ENCODE peak calls at places on chromosomes 6 and 20, in ten cellular contexts. G is GM12891, X is testis, O is transverse colon, I is breast epithelium, B is tibial nerve, R is A549, M is HepG2, U is stomach, S is HCT116. C is an unnamed sample.

GRCh38 chr6:6556738-6557503 is 31.6 kb upstream of the LY86 start:
- DNase-seq in G (no peak), X (peak), O (peak), I (no peak), B (no peak), R (peak), M (peak), U (peak), S (peak), C (peak)

GRCh38 chr6:20203561-20204528 is 8.4 kb downstream of the MBOAT1 start:
- DNase-seq in G (no peak), X (no peak), O (no peak), I (no peak), B (no peak), R (no peak), M (no peak), U (no peak), S (no peak), C (no peak)

GRCh38 chr20:57048027-57048869 is 218.2 kb downstream of the BMP7 start:
- DNase-seq in G (peak), X (peak), O (peak), I (no peak), B (no peak), R (peak), M (peak), U (no peak), S (no peak), C (peak)

GRCh38 chr6:150600302-150601017 is 775 bp downstream of the PLEKHG1 start:
- DNase-seq in G (peak), X (peak), O (peak), I (peak), B (peak), R (peak), M (peak), U (peak), S (peak), C (peak)

GRCh38 chr6:16712250-16712930 is 48.9 kb downstream of the ATXN1 start:
- DNase-seq in G (no peak), X (no peak), O (no peak), I (no peak), B (no peak), R (no peak), M (no peak), U (no peak), S (no peak), C (no peak)

GRCh38 chr20:18224968-18225568 is 63.3 kb upstream of the ZNF133 start:
- DNase-seq in G (no peak), X (peak), O (no peak), I (no peak), B (peak), R (peak), M (peak), U (peak), S (peak), C (peak)

GRCh38 chr6:46254331-46254730 is 83.6 kb upstream of the ENPP5 start:
- DNase-seq in G (no peak), X (no peak), O (no peak), I (no peak), B (no peak), R (no peak), M (no peak), U (no peak), S (no peak), C (no peak)

GRCh38 chr6:30883743-30884520 is at the start of gene DDR1:
- DNase-seq in G (peak), X (peak), O (peak), I (peak), B (peak), R (peak), M (peak), U (peak), S (no peak), C (peak)

GRCh38 chr6:127146935-127147334 is 28.5 kb downstream of the RSPO3 start:
- DNase-seq in G (no peak), X (no peak), O (no peak), I (no peak), B (no peak), R (peak), M (no peak), U (no peak), S (no peak), C (no peak)

GRCh38 chr6:34600101-34600500 is 44.0 kb upstream of the SPDEF start:
- DNase-seq in G (no peak), X (peak), O (no peak), I (no peak), B (no peak), R (no peak), M (no peak), U (no peak), S (no peak), C (no peak)

GRCh38 chr6:119633461-119633860 is 283.9 kb upstream of the MAN1A1 start:
- DNase-seq in G (no peak), X (no peak), O (no peak), I (no peak), B (no peak), R (no peak), M (no peak), U (no peak), S (no peak), C (no peak)

GRCh38 chr6:90790696-90791095 is 203.8 kb upstream of the MAP3K7 start:
- DNase-seq in G (no peak), X (no peak), O (no peak), I (no peak), B (no peak), R (no peak), M (no peak), U (no peak), S (no peak), C (peak)

GRCh38 chr6:107819976-107820551 is 4.0 kb downstream of the SCML4 start:
- DNase-seq in G (no peak), X (no peak), O (peak), I (no peak), B (no peak), R (no peak), M (no peak), U (no peak), S (no peak), C (no peak)

GRCh38 chr20:62642666-62643520 is 590 bp downstream of the SLCO4A1 start:
- DNase-seq in G (peak), X (peak), O (peak), I (no peak), B (no peak), R (peak), M (no peak), U (peak), S (no peak), C (no peak)

GRCh38 chr6:15073344-15073789 is 172.5 kb upstream of the JARID2 start:
- DNase-seq in G (no peak), X (no peak), O (no peak), I (no peak), B (no peak), R (no peak), M (no peak), U (no peak), S (no peak), C (peak)

GRCh38 chr6:28609672-28610071 is 84.0 kb downstream of the GPX5 start:
- DNase-seq in G (no peak), X (no peak), O (no peak), I (no peak), B (no peak), R (no peak), M (no peak), U (no peak), S (no peak), C (no peak)

GRCh38 chr6:28603920-28604319 is 78.2 kb downstream of the GPX5 start:
- DNase-seq in G (no peak), X (no peak), O (no peak), I (no peak), B (no peak), R (no peak), M (no peak), U (no peak), S (no peak), C (no peak)

GRCh38 chr6:28607990-28608389 is 82.3 kb downstream of the GPX5 start:
- DNase-seq in G (no peak), X (peak), O (no peak), I (no peak), B (no peak), R (no peak), M (no peak), U (no peak), S (no peak), C (no peak)

DNA sequence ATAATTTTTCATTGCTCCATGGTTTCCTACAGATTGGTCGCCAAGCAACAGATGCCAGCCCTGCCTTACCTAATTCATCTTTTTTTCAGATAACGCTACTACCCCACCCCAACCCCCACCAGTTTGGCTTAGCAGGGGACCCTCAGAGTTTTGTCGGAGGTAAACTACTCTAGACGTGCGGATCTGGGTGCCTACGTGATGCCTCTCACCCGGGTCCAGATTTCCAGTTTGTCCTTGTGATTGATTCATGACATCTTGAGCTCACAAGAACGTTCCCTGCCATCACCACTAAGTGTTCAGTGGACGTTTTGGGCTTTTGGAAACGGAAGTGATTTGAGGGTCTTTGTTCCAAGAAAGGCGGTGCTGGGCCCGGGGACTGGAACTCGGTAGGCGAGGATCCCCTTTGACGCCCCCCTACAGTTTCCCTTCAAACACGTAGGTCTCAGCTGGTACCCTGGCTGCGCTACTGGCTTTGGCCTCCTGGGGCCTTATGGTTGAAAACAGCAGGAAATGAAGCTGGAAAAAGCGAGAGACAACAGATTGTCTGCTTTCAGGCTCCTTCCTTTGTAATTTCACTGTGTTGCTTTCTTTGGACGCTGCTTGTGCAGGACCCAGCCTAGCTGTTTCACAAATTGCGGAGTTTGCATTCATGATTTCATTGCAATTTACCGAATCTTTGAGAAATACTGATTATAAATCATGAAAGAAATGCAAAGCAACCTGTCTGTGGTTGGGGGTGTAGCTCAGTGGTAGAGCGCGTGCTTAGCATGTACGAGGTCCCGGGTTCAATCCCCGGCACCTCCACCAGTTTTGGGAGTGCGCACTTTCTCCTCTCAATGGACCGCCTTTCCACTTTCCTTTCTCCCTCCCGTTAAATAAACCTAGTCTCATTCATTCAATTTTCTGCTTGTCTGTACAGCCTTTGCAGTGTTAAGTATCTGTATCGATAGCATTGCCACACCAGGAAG is 81.0 kb downstream of the GPX5 start:
- DNase-seq in G (peak), X (peak), O (no peak), I (no peak), B (no peak), R (peak), M (peak), U (no peak), S (peak), C (peak)
- TF ChIP-seq POLR2A in G (no peak), X (no peak), O (no peak), I (no peak), B (no peak), R (no peak), M (no peak), U (no peak), S (no peak), C (no peak)

GRCh38 chr6:122399348-122400120 is at the start of gene HSF2:
- DNase-seq in G (peak), X (peak), O (peak), I (peak), B (peak), R (peak), M (peak), U (peak), S (peak), C (peak)
- TF ChIP-seq POLR2A in G (peak), X (no peak), O (peak), I (no peak), B (peak), R (peak), M (peak), U (no peak), S (no peak), C (peak)

DNA sequence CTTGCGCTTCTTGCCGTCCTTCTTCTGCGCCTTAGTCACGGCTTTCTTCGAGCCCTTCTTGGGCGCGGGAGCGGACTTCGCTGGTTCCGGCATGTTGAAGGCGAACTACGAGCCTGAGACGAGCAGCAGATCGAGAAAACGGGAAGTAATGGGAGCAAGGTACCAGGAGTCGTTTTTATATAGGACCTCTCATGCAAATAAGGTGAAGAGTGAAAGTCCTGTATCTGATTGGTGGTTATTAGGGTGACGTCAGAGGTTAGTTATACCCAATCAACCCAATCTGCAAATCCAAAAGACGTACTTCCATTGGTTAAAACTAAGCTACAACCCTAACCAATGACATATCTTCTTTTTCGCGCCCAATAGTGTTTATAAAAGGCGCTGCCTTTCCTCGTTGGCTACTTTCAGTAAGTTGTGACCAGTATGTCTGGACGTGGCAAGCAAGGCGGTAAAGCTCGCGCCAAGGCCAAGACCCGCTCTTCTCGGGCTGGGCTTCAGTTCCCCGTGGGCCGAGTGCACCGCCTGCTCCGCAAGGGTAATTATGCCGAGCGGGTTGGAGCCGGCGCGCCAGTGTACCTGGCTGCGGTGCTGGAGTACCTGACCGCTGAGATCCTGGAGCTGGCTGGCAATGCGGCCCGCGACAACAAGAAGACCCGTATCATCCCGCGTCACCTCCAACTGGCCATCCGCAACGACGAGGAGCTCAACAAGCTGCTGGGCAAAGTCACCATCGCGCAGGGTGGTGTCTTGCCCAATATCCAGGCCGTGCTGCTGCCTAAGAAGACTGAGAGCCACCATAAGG is 100.6 kb upstream of the PRSS16 start:
- DNase-seq in G (no peak), X (peak), O (peak), I (peak), B (peak), R (peak), M (peak), U (peak), S (peak), C (peak)
- TF ChIP-seq POLR2A in G (peak), X (peak), O (peak), I (peak), B (peak), R (peak), M (peak), U (peak), S (peak), C (peak)

DNA sequence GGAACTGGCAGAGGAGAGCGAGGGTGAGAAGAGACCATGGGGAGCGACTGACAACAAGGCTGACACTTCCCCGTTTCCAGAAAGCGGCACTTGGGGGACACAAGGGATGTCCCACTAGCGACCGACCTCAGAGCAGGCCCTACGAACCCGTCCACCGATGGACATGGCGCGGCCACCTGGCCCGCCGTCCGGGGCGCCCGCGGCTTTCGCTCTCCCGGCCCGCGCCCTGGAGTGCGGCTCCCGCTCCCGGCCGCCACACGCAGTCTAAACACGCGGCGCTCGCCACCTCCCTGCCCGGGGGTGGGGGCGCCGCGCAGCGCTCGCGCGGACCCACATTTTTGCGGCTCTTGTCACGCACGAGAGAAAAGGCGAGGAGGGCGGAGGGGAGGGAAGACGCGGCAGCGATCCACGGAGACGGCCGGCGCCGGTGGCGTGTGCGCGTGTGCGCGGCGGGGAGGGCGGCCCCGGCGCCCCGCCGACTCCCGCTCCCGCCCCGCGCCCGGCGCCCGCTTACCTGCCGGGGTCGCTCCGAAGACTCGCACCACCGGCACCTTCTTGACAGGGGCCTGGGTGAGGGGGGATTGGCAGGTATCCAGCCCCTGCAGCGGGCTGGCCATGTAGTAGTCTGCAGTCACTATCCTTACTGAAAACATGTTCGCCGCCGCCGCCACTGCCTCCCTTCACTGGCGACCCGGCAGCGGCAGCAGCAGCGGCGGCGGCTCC is 621 bp downstream of the REV3L start:
- DNase-seq in G (no peak), X (peak), O (peak), I (peak), B (peak), R (no peak), M (no peak), U (peak), S (no peak), C (no peak)
- TF ChIP-seq POLR2A in G (no peak), X (no peak), O (no peak), I (no peak), B (no peak), R (no peak), M (no peak), U (no peak), S (no peak), C (peak)

GRCh38 chr20:19934792-19935491 is 82.2 kb upstream of the NAA20 start:
- DNase-seq in G (no peak), X (peak), O (peak), I (peak), B (no peak), R (peak), M (no peak), U (peak), S (no peak), C (no peak)
- TF ChIP-seq POLR2A in G (no peak), X (no peak), O (peak), I (no peak), B (no peak), R (no peak), M (no peak), U (no peak), S (no peak), C (no peak)

GRCh38 chr6:148628251-148628650 is 118.6 kb upstream of the UST start:
- DNase-seq in G (no peak), X (no peak), O (no peak), I (no peak), B (no peak), R (no peak), M (no peak), U (no peak), S (no peak), C (no peak)
- TF ChIP-seq POLR2A in G (no peak), X (no peak), O (no peak), I (no peak), B (no peak), R (no peak), M (no peak), U (no peak), S (no peak), C (no peak)

GRCh38 chr6:142152731-142153130 is 5.7 kb downstream of the VTA1 start:
- DNase-seq in G (no peak), X (no peak), O (no peak), I (no peak), B (no peak), R (no peak), M (no peak), U (no peak), S (no peak), C (no peak)

DNA sequence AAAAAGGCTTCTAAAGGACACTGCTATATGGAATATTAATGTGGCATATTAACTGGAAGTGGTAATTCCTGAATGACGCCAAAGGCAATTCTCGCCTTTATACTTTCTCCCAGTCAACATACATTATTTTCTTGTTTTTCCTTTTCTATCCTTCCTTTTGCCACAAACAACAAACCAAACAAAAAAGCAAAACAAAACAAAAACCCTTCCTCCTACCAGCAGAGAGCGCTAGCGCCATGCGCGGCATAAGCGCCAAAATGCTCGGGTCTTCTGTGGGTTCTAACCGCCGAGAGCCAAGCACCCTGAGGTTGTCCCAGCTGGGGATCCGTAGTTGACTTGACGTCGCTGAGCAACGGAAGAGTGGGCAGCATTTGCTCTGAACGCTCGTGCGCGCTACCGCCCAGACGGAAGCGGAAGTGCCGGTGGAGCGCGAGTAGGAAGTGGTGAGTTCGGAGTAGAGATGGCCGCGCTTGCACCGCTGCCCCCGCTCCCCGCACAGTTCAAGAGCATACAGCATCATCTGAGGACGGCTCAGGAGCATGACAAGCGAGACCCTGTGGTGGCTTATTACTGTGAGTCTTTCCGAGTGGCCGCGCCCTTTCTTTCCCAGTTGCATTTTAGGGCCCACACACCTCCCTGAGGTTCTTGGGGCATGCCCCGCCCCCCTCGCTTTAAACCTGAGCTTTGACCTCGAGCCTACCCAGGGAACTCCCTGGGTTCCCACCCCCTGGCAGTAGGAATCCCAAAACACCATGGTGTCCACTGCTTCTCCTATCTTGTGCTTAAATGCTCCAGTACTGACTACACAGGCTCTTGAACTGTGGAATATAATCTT is at the start of the genes NMBR and VTA1:
- DNase-seq in G (peak), X (peak), O (peak), I (peak), B (peak), R (peak), M (peak), U (peak), S (peak), C (peak)
- TF ChIP-seq POLR2A in G (peak), X (no peak), O (peak), I (no peak), B (peak), R (peak), M (peak), U (no peak), S (peak), C (peak)